ENCODE peak calls at places on chromosome 2, in eight cellular contexts. One of them, this sample, is unnamed.

GRCh38 chr2:156334496-156335478 is 2.3 kb upstream of the NR4A2 start:
- DNase-seq in stimulated activated naive CD4-positive, alpha-beta T cell: peak; percentile 84
- DNase-seq in EL: peak; percentile 88
- DNase-seq in breast epithelium: peak; percentile 86
- DNase-seq in GM04503: no peak
- DNase-seq in NCI-H446 treated with DMSO at 0.1 percent for 48 hours: peak; percentile 78
- DNase-seq in HL-60: peak; percentile 78
- DNase-seq in fibroblast of mammary gland: peak; percentile 94
- DNase-seq in this sample: peak; percentile 97

GRCh38 chr2:240922234-240922981 is 16.3 kb downstream of the CROCC2 start:
- DNase-seq in stimulated activated naive CD4-positive, alpha-beta T cell: no peak
- DNase-seq in EL: no peak
- DNase-seq in breast epithelium: peak; percentile 9
- DNase-seq in GM04503: no peak
- DNase-seq in NCI-H446 treated with DMSO at 0.1 percent for 48 hours: no peak
- DNase-seq in HL-60: no peak
- DNase-seq in fibroblast of mammary gland: no peak
- DNase-seq in this sample: peak; percentile 64

GRCh38 chr2:80105020-80105419 is 199.5 kb downstream of the LRRTM1 start:
- DNase-seq in stimulated activated naive CD4-positive, alpha-beta T cell: no peak
- DNase-seq in EL: peak; percentile 44
- DNase-seq in breast epithelium: no peak
- DNase-seq in GM04503: no peak
- DNase-seq in NCI-H446 treated with DMSO at 0.1 percent for 48 hours: no peak
- DNase-seq in HL-60: no peak
- DNase-seq in fibroblast of mammary gland: peak; percentile 78
- DNase-seq in this sample: no peak

GRCh38 chr2:215746507-215747243 is 266.7 kb downstream of the MREG start:
- DNase-seq in stimulated activated naive CD4-positive, alpha-beta T cell: no peak
- DNase-seq in EL: no peak
- DNase-seq in breast epithelium: no peak
- DNase-seq in GM04503: no peak
- DNase-seq in NCI-H446 treated with DMSO at 0.1 percent for 48 hours: no peak
- DNase-seq in HL-60: no peak
- DNase-seq in fibroblast of mammary gland: no peak
- DNase-seq in this sample: no peak

GRCh38 chr2:98875081-98875728 is 60.8 kb downstream of the CRACDL start:
- DNase-seq in stimulated activated naive CD4-positive, alpha-beta T cell: no peak
- DNase-seq in EL: no peak
- DNase-seq in breast epithelium: no peak
- DNase-seq in GM04503: no peak
- DNase-seq in NCI-H446 treated with DMSO at 0.1 percent for 48 hours: no peak
- DNase-seq in HL-60: no peak
- DNase-seq in fibroblast of mammary gland: no peak
- DNase-seq in this sample: no peak

GRCh38 chr2:232563580-232563979 is 13.1 kb downstream of the EIF4E2 start:
- DNase-seq in stimulated activated naive CD4-positive, alpha-beta T cell: no peak
- DNase-seq in EL: no peak
- DNase-seq in breast epithelium: no peak
- DNase-seq in GM04503: no peak
- DNase-seq in NCI-H446 treated with DMSO at 0.1 percent for 48 hours: no peak
- DNase-seq in HL-60: no peak
- DNase-seq in fibroblast of mammary gland: peak; percentile 10
- DNase-seq in this sample: no peak

GRCh38 chr2:14722919-14723559 is 90.5 kb downstream of the LRATD1 start:
- DNase-seq in stimulated activated naive CD4-positive, alpha-beta T cell: no peak
- DNase-seq in EL: no peak
- DNase-seq in breast epithelium: no peak
- DNase-seq in GM04503: no peak
- DNase-seq in NCI-H446 treated with DMSO at 0.1 percent for 48 hours: no peak
- DNase-seq in HL-60: no peak
- DNase-seq in fibroblast of mammary gland: peak; percentile 45
- DNase-seq in this sample: no peak

GRCh38 chr2:184654945-184655344 is 56.6 kb downstream of the ZNF804A start:
- DNase-seq in stimulated activated naive CD4-positive, alpha-beta T cell: no peak
- DNase-seq in EL: peak; percentile 2
- DNase-seq in breast epithelium: no peak
- DNase-seq in GM04503: no peak
- DNase-seq in NCI-H446 treated with DMSO at 0.1 percent for 48 hours: no peak
- DNase-seq in HL-60: no peak
- DNase-seq in fibroblast of mammary gland: peak; percentile 14
- DNase-seq in this sample: no peak

GRCh38 chr2:55225481-55226020 is 6.5 kb downstream of the CLHC1 start:
- DNase-seq in stimulated activated naive CD4-positive, alpha-beta T cell: no peak
- DNase-seq in EL: no peak
- DNase-seq in breast epithelium: no peak
- DNase-seq in GM04503: no peak
- DNase-seq in NCI-H446 treated with DMSO at 0.1 percent for 48 hours: no peak
- DNase-seq in HL-60: no peak
- DNase-seq in fibroblast of mammary gland: no peak
- DNase-seq in this sample: no peak

GRCh38 chr2:158953926-158954763 is 14.3 kb upstream of the TANC1 start:
- DNase-seq in stimulated activated naive CD4-positive, alpha-beta T cell: no peak
- DNase-seq in EL: peak; percentile 86
- DNase-seq in breast epithelium: peak; percentile 56
- DNase-seq in GM04503: peak; percentile 39
- DNase-seq in NCI-H446 treated with DMSO at 0.1 percent for 48 hours: peak; percentile 85
- DNase-seq in HL-60: peak; percentile 56
- DNase-seq in fibroblast of mammary gland: peak; percentile 95
- DNase-seq in this sample: peak; percentile 88

GRCh38 chr2:165868211-165868610 is 74.2 kb upstream of the GALNT3 start:
- DNase-seq in stimulated activated naive CD4-positive, alpha-beta T cell: no peak
- DNase-seq in EL: no peak
- DNase-seq in breast epithelium: no peak
- DNase-seq in GM04503: no peak
- DNase-seq in NCI-H446 treated with DMSO at 0.1 percent for 48 hours: no peak
- DNase-seq in HL-60: no peak
- DNase-seq in fibroblast of mammary gland: peak; percentile 30
- DNase-seq in this sample: no peak